ENCODE peak calls at places on chromosomes 1 and 21, in six cellular contexts. One of them, this sample, is unnamed.

GRCh38 chr1:24299901-24300300 is 19.3 kb upstream of the GRHL3 start:
- DNase-seq in tibial nerve: no peak
- DNase-seq in dermis blood vessel endothelial cell: no peak
- DNase-seq in activated naive CD8-positive, alpha-beta T cell treated with anti-CD3 and anti-CD28 coated beads, Interleukin-2, amount 50 U/mL, for 24 hours: no peak
- DNase-seq in left ventricle myocardium superior: no peak
- DNase-seq in central memory CD4-positive, alpha-beta T cell: no peak
- DNase-seq in this sample: no peak

GRCh38 chr1:209720826-209721225 is 16.2 kb downstream of the HSD11B1 start:
- DNase-seq in tibial nerve: no peak
- DNase-seq in dermis blood vessel endothelial cell: no peak
- DNase-seq in activated naive CD8-positive, alpha-beta T cell treated with anti-CD3 and anti-CD28 coated beads, Interleukin-2, amount 50 U/mL, for 24 hours: no peak
- DNase-seq in left ventricle myocardium superior: no peak
- DNase-seq in central memory CD4-positive, alpha-beta T cell: no peak
- DNase-seq in this sample: no peak

GRCh38 chr1:214514819-214515383 is 36.5 kb downstream of the PTPN14 start:
- DNase-seq in tibial nerve: no peak
- DNase-seq in dermis blood vessel endothelial cell: peak; percentile 13
- DNase-seq in activated naive CD8-positive, alpha-beta T cell treated with anti-CD3 and anti-CD28 coated beads, Interleukin-2, amount 50 U/mL, for 24 hours: no peak
- DNase-seq in left ventricle myocardium superior: no peak
- DNase-seq in central memory CD4-positive, alpha-beta T cell: no peak
- DNase-seq in this sample: no peak

GRCh38 chr1:10050611-10051010 is 17.9 kb downstream of the UBE4B start:
- DNase-seq in tibial nerve: no peak
- DNase-seq in dermis blood vessel endothelial cell: no peak
- DNase-seq in activated naive CD8-positive, alpha-beta T cell treated with anti-CD3 and anti-CD28 coated beads, Interleukin-2, amount 50 U/mL, for 24 hours: no peak
- DNase-seq in left ventricle myocardium superior: peak; percentile 35
- DNase-seq in central memory CD4-positive, alpha-beta T cell: no peak
- DNase-seq in this sample: no peak

GRCh38 chr1:30718636-30719405 is 4.6 kb downstream of the MATN1 start:
- DNase-seq in tibial nerve: peak; percentile 65
- DNase-seq in dermis blood vessel endothelial cell: peak; percentile 98
- DNase-seq in activated naive CD8-positive, alpha-beta T cell treated with anti-CD3 and anti-CD28 coated beads, Interleukin-2, amount 50 U/mL, for 24 hours: peak; percentile 88
- DNase-seq in left ventricle myocardium superior: peak; percentile 82
- DNase-seq in central memory CD4-positive, alpha-beta T cell: peak; percentile 96
- DNase-seq in this sample: peak; percentile 85

GRCh38 chr1:3494321-3495308 is 40.1 kb downstream of the ARHGEF16 start:
- DNase-seq in tibial nerve: no peak
- DNase-seq in dermis blood vessel endothelial cell: no peak
- DNase-seq in activated naive CD8-positive, alpha-beta T cell treated with anti-CD3 and anti-CD28 coated beads, Interleukin-2, amount 50 U/mL, for 24 hours: no peak
- DNase-seq in left ventricle myocardium superior: no peak
- DNase-seq in central memory CD4-positive, alpha-beta T cell: no peak
- DNase-seq in this sample: no peak

GRCh38 chr1:115135681-115136080 is 46.4 kb upstream of the TSPAN2 start:
- DNase-seq in tibial nerve: no peak
- DNase-seq in dermis blood vessel endothelial cell: no peak
- DNase-seq in activated naive CD8-positive, alpha-beta T cell treated with anti-CD3 and anti-CD28 coated beads, Interleukin-2, amount 50 U/mL, for 24 hours: no peak
- DNase-seq in left ventricle myocardium superior: no peak
- DNase-seq in central memory CD4-positive, alpha-beta T cell: no peak
- DNase-seq in this sample: no peak

GRCh38 chr1:217857061-217857460 is 225.9 kb downstream of the SPATA17 start:
- DNase-seq in tibial nerve: no peak
- DNase-seq in dermis blood vessel endothelial cell: no peak
- DNase-seq in activated naive CD8-positive, alpha-beta T cell treated with anti-CD3 and anti-CD28 coated beads, Interleukin-2, amount 50 U/mL, for 24 hours: no peak
- DNase-seq in left ventricle myocardium superior: no peak
- DNase-seq in central memory CD4-positive, alpha-beta T cell: no peak
- DNase-seq in this sample: no peak

GRCh38 chr1:151887028-151887427 is 22.3 kb downstream of the THEM4 start:
- DNase-seq in tibial nerve: no peak
- DNase-seq in dermis blood vessel endothelial cell: peak; percentile 66
- DNase-seq in activated naive CD8-positive, alpha-beta T cell treated with anti-CD3 and anti-CD28 coated beads, Interleukin-2, amount 50 U/mL, for 24 hours: no peak
- DNase-seq in left ventricle myocardium superior: no peak
- DNase-seq in central memory CD4-positive, alpha-beta T cell: no peak
- DNase-seq in this sample: no peak

GRCh38 chr1:204600203-204600602 is 84.0 kb downstream of the MDM4 start:
- DNase-seq in tibial nerve: no peak
- DNase-seq in dermis blood vessel endothelial cell: no peak
- DNase-seq in activated naive CD8-positive, alpha-beta T cell treated with anti-CD3 and anti-CD28 coated beads, Interleukin-2, amount 50 U/mL, for 24 hours: no peak
- DNase-seq in left ventricle myocardium superior: no peak
- DNase-seq in central memory CD4-positive, alpha-beta T cell: no peak
- DNase-seq in this sample: no peak

GRCh38 chr1:87111659-87112339 is 197.4 kb downstream of the HS2ST1 start:
- DNase-seq in tibial nerve: no peak
- DNase-seq in dermis blood vessel endothelial cell: no peak
- DNase-seq in activated naive CD8-positive, alpha-beta T cell treated with anti-CD3 and anti-CD28 coated beads, Interleukin-2, amount 50 U/mL, for 24 hours: no peak
- DNase-seq in left ventricle myocardium superior: no peak
- DNase-seq in central memory CD4-positive, alpha-beta T cell: no peak
- DNase-seq in this sample: no peak

GRCh38 chr1:185998391-185998790 is 264.2 kb downstream of the HMCN1 start:
- DNase-seq in tibial nerve: no peak
- DNase-seq in dermis blood vessel endothelial cell: peak; percentile 34
- DNase-seq in activated naive CD8-positive, alpha-beta T cell treated with anti-CD3 and anti-CD28 coated beads, Interleukin-2, amount 50 U/mL, for 24 hours: no peak
- DNase-seq in left ventricle myocardium superior: peak; percentile 22
- DNase-seq in central memory CD4-positive, alpha-beta T cell: no peak
- DNase-seq in this sample: no peak

GRCh38 chr1:53390736-53391135 is 62.9 kb upstream of the LRP8 start:
- DNase-seq in tibial nerve: no peak
- DNase-seq in dermis blood vessel endothelial cell: no peak
- DNase-seq in activated naive CD8-positive, alpha-beta T cell treated with anti-CD3 and anti-CD28 coated beads, Interleukin-2, amount 50 U/mL, for 24 hours: no peak
- DNase-seq in left ventricle myocardium superior: no peak
- DNase-seq in central memory CD4-positive, alpha-beta T cell: no peak
- DNase-seq in this sample: no peak

GRCh38 chr1:187894349-187894748 is 1065.6 kb downstream of the PLA2G4A start:
- DNase-seq in tibial nerve: no peak
- DNase-seq in dermis blood vessel endothelial cell: no peak
- DNase-seq in activated naive CD8-positive, alpha-beta T cell treated with anti-CD3 and anti-CD28 coated beads, Interleukin-2, amount 50 U/mL, for 24 hours: no peak
- DNase-seq in left ventricle myocardium superior: no peak
- DNase-seq in central memory CD4-positive, alpha-beta T cell: no peak
- DNase-seq in this sample: no peak

GRCh38 chr1:10378071-10378841 is 20.6 kb upstream of the PGD start:
- DNase-seq in tibial nerve: no peak
- DNase-seq in dermis blood vessel endothelial cell: peak; percentile 89
- DNase-seq in activated naive CD8-positive, alpha-beta T cell treated with anti-CD3 and anti-CD28 coated beads, Interleukin-2, amount 50 U/mL, for 24 hours: no peak
- DNase-seq in left ventricle myocardium superior: peak; percentile 50
- DNase-seq in central memory CD4-positive, alpha-beta T cell: no peak
- DNase-seq in this sample: peak; percentile 24

GRCh38 chr1:112359961-112360767 is 35.9 kb upstream of the CTTNBP2NL start:
- DNase-seq in tibial nerve: peak; percentile 36
- DNase-seq in dermis blood vessel endothelial cell: no peak
- DNase-seq in activated naive CD8-positive, alpha-beta T cell treated with anti-CD3 and anti-CD28 coated beads, Interleukin-2, amount 50 U/mL, for 24 hours: no peak
- DNase-seq in left ventricle myocardium superior: peak; percentile 69
- DNase-seq in central memory CD4-positive, alpha-beta T cell: no peak
- DNase-seq in this sample: peak; percentile 23

GRCh38 chr21:35256468-35256988 is 207.4 kb upstream of the RUNX1 start:
- DNase-seq in tibial nerve: peak; percentile 45
- DNase-seq in dermis blood vessel endothelial cell: peak; percentile 93
- DNase-seq in activated naive CD8-positive, alpha-beta T cell treated with anti-CD3 and anti-CD28 coated beads, Interleukin-2, amount 50 U/mL, for 24 hours: no peak
- DNase-seq in left ventricle myocardium superior: peak; percentile 87
- DNase-seq in central memory CD4-positive, alpha-beta T cell: no peak
- DNase-seq in this sample: peak; percentile 75

GRCh38 chr21:39647476-39647875 is 34.7 kb downstream of the B3GALT5 start:
- DNase-seq in tibial nerve: no peak
- DNase-seq in dermis blood vessel endothelial cell: peak; percentile 9
- DNase-seq in activated naive CD8-positive, alpha-beta T cell treated with anti-CD3 and anti-CD28 coated beads, Interleukin-2, amount 50 U/mL, for 24 hours: no peak
- DNase-seq in left ventricle myocardium superior: no peak
- DNase-seq in central memory CD4-positive, alpha-beta T cell: no peak
- DNase-seq in this sample: no peak

GRCh38 chr1:30405081-30405480 is 318.3 kb downstream of the MATN1 start:
- DNase-seq in tibial nerve: no peak
- DNase-seq in dermis blood vessel endothelial cell: no peak
- DNase-seq in activated naive CD8-positive, alpha-beta T cell treated with anti-CD3 and anti-CD28 coated beads, Interleukin-2, amount 50 U/mL, for 24 hours: no peak
- DNase-seq in left ventricle myocardium superior: no peak
- DNase-seq in central memory CD4-positive, alpha-beta T cell: no peak
- DNase-seq in this sample: no peak

GRCh38 chr1:90139837-90140236 is 144.9 kb downstream of the ZNF326 start:
- DNase-seq in tibial nerve: no peak
- DNase-seq in dermis blood vessel endothelial cell: no peak
- DNase-seq in activated naive CD8-positive, alpha-beta T cell treated with anti-CD3 and anti-CD28 coated beads, Interleukin-2, amount 50 U/mL, for 24 hours: no peak
- DNase-seq in left ventricle myocardium superior: no peak
- DNase-seq in central memory CD4-positive, alpha-beta T cell: no peak
- DNase-seq in this sample: no peak

GRCh38 chr1:21206117-21206516 is 29.4 kb upstream of the EIF4G3 start:
- DNase-seq in tibial nerve: no peak
- DNase-seq in dermis blood vessel endothelial cell: no peak
- DNase-seq in activated naive CD8-positive, alpha-beta T cell treated with anti-CD3 and anti-CD28 coated beads, Interleukin-2, amount 50 U/mL, for 24 hours: no peak
- DNase-seq in left ventricle myocardium superior: no peak
- DNase-seq in central memory CD4-positive, alpha-beta T cell: no peak
- DNase-seq in this sample: no peak

GRCh38 chr1:111851552-111851951 is 95.9 kb downstream of the DDX20 start:
- DNase-seq in tibial nerve: no peak
- DNase-seq in dermis blood vessel endothelial cell: no peak
- DNase-seq in activated naive CD8-positive, alpha-beta T cell treated with anti-CD3 and anti-CD28 coated beads, Interleukin-2, amount 50 U/mL, for 24 hours: no peak
- DNase-seq in left ventricle myocardium superior: no peak
- DNase-seq in central memory CD4-positive, alpha-beta T cell: no peak
- DNase-seq in this sample: no peak

GRCh38 chr1:15714438-15715136 is 21.5 kb upstream of the SLC25A34 start:
- DNase-seq in tibial nerve: no peak
- DNase-seq in dermis blood vessel endothelial cell: no peak
- DNase-seq in activated naive CD8-positive, alpha-beta T cell treated with anti-CD3 and anti-CD28 coated beads, Interleukin-2, amount 50 U/mL, for 24 hours: no peak
- DNase-seq in left ventricle myocardium superior: peak; percentile 68
- DNase-seq in central memory CD4-positive, alpha-beta T cell: no peak
- DNase-seq in this sample: no peak

GRCh38 chr1:227808566-227808965 is 6.9 kb upstream of the PRSS38 start:
- DNase-seq in tibial nerve: no peak
- DNase-seq in dermis blood vessel endothelial cell: no peak
- DNase-seq in activated naive CD8-positive, alpha-beta T cell treated with anti-CD3 and anti-CD28 coated beads, Interleukin-2, amount 50 U/mL, for 24 hours: no peak
- DNase-seq in left ventricle myocardium superior: no peak
- DNase-seq in central memory CD4-positive, alpha-beta T cell: no peak
- DNase-seq in this sample: no peak

GRCh38 chr1:170168263-170168662 is 22.5 kb downstream of the NTMT2 start:
- DNase-seq in tibial nerve: no peak
- DNase-seq in dermis blood vessel endothelial cell: peak; percentile 12
- DNase-seq in activated naive CD8-positive, alpha-beta T cell treated with anti-CD3 and anti-CD28 coated beads, Interleukin-2, amount 50 U/mL, for 24 hours: no peak
- DNase-seq in left ventricle myocardium superior: no peak
- DNase-seq in central memory CD4-positive, alpha-beta T cell: no peak
- DNase-seq in this sample: no peak

GRCh38 chr1:235557495-235557894 is 53.2 kb upstream of the B3GALNT2 start:
- DNase-seq in tibial nerve: no peak
- DNase-seq in dermis blood vessel endothelial cell: peak; percentile 4
- DNase-seq in activated naive CD8-positive, alpha-beta T cell treated with anti-CD3 and anti-CD28 coated beads, Interleukin-2, amount 50 U/mL, for 24 hours: peak; percentile 13
- DNase-seq in left ventricle myocardium superior: no peak
- DNase-seq in central memory CD4-positive, alpha-beta T cell: no peak
- DNase-seq in this sample: no peak

GRCh38 chr1:182845379-182845778 is 6.2 kb downstream of the DHX9 start:
- DNase-seq in tibial nerve: no peak
- DNase-seq in dermis blood vessel endothelial cell: no peak
- DNase-seq in activated naive CD8-positive, alpha-beta T cell treated with anti-CD3 and anti-CD28 coated beads, Interleukin-2, amount 50 U/mL, for 24 hours: peak; percentile 9
- DNase-seq in left ventricle myocardium superior: no peak
- DNase-seq in central memory CD4-positive, alpha-beta T cell: no peak
- DNase-seq in this sample: no peak

GRCh38 chr1:40477680-40478057 is 579 bp downstream of the ZFP69 start:
- DNase-seq in tibial nerve: no peak
- DNase-seq in dermis blood vessel endothelial cell: peak; percentile 19
- DNase-seq in activated naive CD8-positive, alpha-beta T cell treated with anti-CD3 and anti-CD28 coated beads, Interleukin-2, amount 50 U/mL, for 24 hours: peak; percentile 14
- DNase-seq in left ventricle myocardium superior: no peak
- DNase-seq in central memory CD4-positive, alpha-beta T cell: peak; percentile 1
- DNase-seq in this sample: peak; percentile 6

GRCh38 chr21:33855190-33855589 is 60.4 kb downstream of the ATP5PO start:
- DNase-seq in tibial nerve: no peak
- DNase-seq in dermis blood vessel endothelial cell: no peak
- DNase-seq in activated naive CD8-positive, alpha-beta T cell treated with anti-CD3 and anti-CD28 coated beads, Interleukin-2, amount 50 U/mL, for 24 hours: no peak
- DNase-seq in left ventricle myocardium superior: no peak
- DNase-seq in central memory CD4-positive, alpha-beta T cell: no peak
- DNase-seq in this sample: no peak

GRCh38 chr1:53737648-53738204 is 1.2 kb downstream of the GLIS1 start:
- DNase-seq in tibial nerve: no peak
- DNase-seq in dermis blood vessel endothelial cell: peak; percentile 28
- DNase-seq in activated naive CD8-positive, alpha-beta T cell treated with anti-CD3 and anti-CD28 coated beads, Interleukin-2, amount 50 U/mL, for 24 hours: no peak
- DNase-seq in left ventricle myocardium superior: peak; percentile 38
- DNase-seq in central memory CD4-positive, alpha-beta T cell: no peak
- DNase-seq in this sample: no peak

GRCh38 chr1:16978589-16979474 is 1.6 kb downstream of the MFAP2 start:
- DNase-seq in tibial nerve: peak; percentile 31
- DNase-seq in dermis blood vessel endothelial cell: peak; percentile 84
- DNase-seq in activated naive CD8-positive, alpha-beta T cell treated with anti-CD3 and anti-CD28 coated beads, Interleukin-2, amount 50 U/mL, for 24 hours: no peak
- DNase-seq in left ventricle myocardium superior: peak; percentile 67
- DNase-seq in central memory CD4-positive, alpha-beta T cell: no peak
- DNase-seq in this sample: peak; percentile 42

GRCh38 chr1:92949937-92950817 is 11.1 kb downstream of the DIPK1A start:
- DNase-seq in tibial nerve: no peak
- DNase-seq in dermis blood vessel endothelial cell: no peak
- DNase-seq in activated naive CD8-positive, alpha-beta T cell treated with anti-CD3 and anti-CD28 coated beads, Interleukin-2, amount 50 U/mL, for 24 hours: no peak
- DNase-seq in left ventricle myocardium superior: no peak
- DNase-seq in central memory CD4-positive, alpha-beta T cell: no peak
- DNase-seq in this sample: no peak

GRCh38 chr1:19448491-19449439 is 36.6 kb downstream of the CAPZB start:
- DNase-seq in tibial nerve: peak; percentile 50
- DNase-seq in dermis blood vessel endothelial cell: peak; percentile 71
- DNase-seq in activated naive CD8-positive, alpha-beta T cell treated with anti-CD3 and anti-CD28 coated beads, Interleukin-2, amount 50 U/mL, for 24 hours: peak; percentile 41
- DNase-seq in left ventricle myocardium superior: peak; percentile 75
- DNase-seq in central memory CD4-positive, alpha-beta T cell: no peak
- DNase-seq in this sample: peak; percentile 68

GRCh38 chr1:111133863-111134262 is 6.0 kb downstream of the DRAM2 start:
- DNase-seq in tibial nerve: no peak
- DNase-seq in dermis blood vessel endothelial cell: no peak
- DNase-seq in activated naive CD8-positive, alpha-beta T cell treated with anti-CD3 and anti-CD28 coated beads, Interleukin-2, amount 50 U/mL, for 24 hours: no peak
- DNase-seq in left ventricle myocardium superior: no peak
- DNase-seq in central memory CD4-positive, alpha-beta T cell: no peak
- DNase-seq in this sample: no peak

GRCh38 chr1:55894521-55894920 is 679.4 kb upstream of the USP24 start:
- DNase-seq in tibial nerve: no peak
- DNase-seq in dermis blood vessel endothelial cell: peak; percentile 13
- DNase-seq in activated naive CD8-positive, alpha-beta T cell treated with anti-CD3 and anti-CD28 coated beads, Interleukin-2, amount 50 U/mL, for 24 hours: no peak
- DNase-seq in left ventricle myocardium superior: no peak
- DNase-seq in central memory CD4-positive, alpha-beta T cell: no peak
- DNase-seq in this sample: no peak

GRCh38 chr1:5934058-5934884 is 58.0 kb downstream of the NPHP4 start:
- DNase-seq in tibial nerve: no peak
- DNase-seq in dermis blood vessel endothelial cell: no peak
- DNase-seq in activated naive CD8-positive, alpha-beta T cell treated with anti-CD3 and anti-CD28 coated beads, Interleukin-2, amount 50 U/mL, for 24 hours: no peak
- DNase-seq in left ventricle myocardium superior: no peak
- DNase-seq in central memory CD4-positive, alpha-beta T cell: no peak
- DNase-seq in this sample: no peak

GRCh38 chr1:31502926-31503511 is 73.3 kb upstream of the TINAGL1 start:
- DNase-seq in tibial nerve: no peak
- DNase-seq in dermis blood vessel endothelial cell: no peak
- DNase-seq in activated naive CD8-positive, alpha-beta T cell treated with anti-CD3 and anti-CD28 coated beads, Interleukin-2, amount 50 U/mL, for 24 hours: no peak
- DNase-seq in left ventricle myocardium superior: no peak
- DNase-seq in central memory CD4-positive, alpha-beta T cell: no peak
- DNase-seq in this sample: no peak

GRCh38 chr1:63524166-63524565 is 841 bp downstream of the EFCAB7 start:
- DNase-seq in tibial nerve: no peak
- DNase-seq in dermis blood vessel endothelial cell: no peak
- DNase-seq in activated naive CD8-positive, alpha-beta T cell treated with anti-CD3 and anti-CD28 coated beads, Interleukin-2, amount 50 U/mL, for 24 hours: no peak
- DNase-seq in left ventricle myocardium superior: no peak
- DNase-seq in central memory CD4-positive, alpha-beta T cell: no peak
- DNase-seq in this sample: no peak